ENCODE peak calls at places on chromosomes 4 and X, in ten cellular contexts. C is activated CD4-positive, alpha-beta T cell treated with anti-CD3 and anti-CD28 coated beads, Interleukin-2, amount 50 U/mL, for 48 hours; E is ascending aorta; O is body of pancreas; M is AG08396; F is NCI-H1105 treated with DMSO at 0.1 percent for 48 hours; T is EH; Q is lower lobe of right lung; A is C1 segment of cervical spinal cord; Y is tibial nerve. X is an unnamed sample.
A peak's percentile ranks its signal among the peaks of the same experiment; 100 is the strongest.

GRCh38 chr4:114911141-114911540 is 202.3 kb downstream of the NDST4 start:
- DNase-seq in C (no peak), E (no peak), O (no peak), M (no peak), F (peak; percentile 43), T (no peak), Q (no peak), A (no peak), Y (no peak), X (no peak)

GRCh38 chr4:183074288-183074990 is 24.6 kb upstream of the WWC2 start:
- DNase-seq in C (no peak), E (no peak), O (no peak), M (peak; percentile 40), F (no peak), T (peak; percentile 82), Q (no peak), A (no peak), Y (no peak), X (no peak)

GRCh38 chr4:175330236-175330635 is 412.1 kb downstream of the ADAM29 start:
- DNase-seq in C (no peak), E (no peak), O (no peak), M (no peak), F (no peak), T (peak; percentile 51), Q (no peak), A (no peak), Y (no peak), X (no peak)

GRCh38 chrX:13499736-13500135 is 69.7 kb upstream of the EGFL6 start:
- DNase-seq in C (no peak), E (no peak), O (no peak), M (no peak), F (peak; percentile 26), T (no peak), Q (no peak), A (no peak), Y (no peak), X (no peak)

GRCh38 chr4:3059090-3059428 is 15.3 kb downstream of the HTT-AS start:
- DNase-seq in C (no peak), E (no peak), O (no peak), M (no peak), F (no peak), T (no peak), Q (no peak), A (no peak), Y (no peak), X (no peak)

GRCh38 chr4:15318621-15319348 is 109.0 kb upstream of the C1QTNF7 start:
- DNase-seq in C (no peak), E (no peak), O (no peak), M (no peak), F (no peak), T (peak; percentile 78), Q (no peak), A (no peak), Y (no peak), X (no peak)

GRCh38 chr4:104732766-104733165 is 238.1 kb upstream of the CXXC4 start:
- DNase-seq in C (no peak), E (no peak), O (no peak), M (no peak), F (no peak), T (no peak), Q (no peak), A (no peak), Y (no peak), X (no peak)

GRCh38 chr4:169030575-169030982 is 20.5 kb upstream of the CBR4 start:
- DNase-seq in C (no peak), E (no peak), O (no peak), M (peak; percentile 36), F (no peak), T (peak; percentile 22), Q (no peak), A (no peak), Y (no peak), X (no peak)